ENCODE peak calls at places on chromosomes 13 and 19, in ten cellular contexts. I is stomach, V is adrenal gland, E is gastrocnemius medialis, C is endothelial cell of umbilical vein, H is body of pancreas, Z is ovary, T is transverse colon, G is upper lobe of left lung, O is breast epithelium. K is an unnamed sample. For H3K36me3, the result is how much of the 10 kb centered on the place peaks cover.

GRCh38 chr19:920051-920857 is 3.1 kb downstream of the KISS1R start:
- DNase-seq in I (no peak), V (no peak), C (no peak), E (no peak), Z (no peak), T (no peak), H (peak), O (no peak), G (no peak), K (no peak)

GRCh38 chr19:485583-486236 is 10.6 kb upstream of the MADCAM1 start:
- DNase-seq in E (peak), H (peak), V (peak), T (no peak), C (no peak), G (no peak), Z (no peak), O (peak), I (no peak), K (no peak)

GRCh38 chr13:63551731-63552130 is 2136.1 kb upstream of the PCDH20 start:
- DNase-seq in I (no peak), V (no peak), H (no peak), C (no peak), O (no peak), T (no peak), E (no peak), G (no peak), Z (no peak), K (no peak)

GRCh38 chr13:31201341-31202024 is 1.7 kb downstream of the B3GLCT start:
- DNase-seq in C (no peak), I (no peak), G (no peak), O (no peak), V (peak), E (peak), T (no peak), Z (peak), H (peak), K (peak)

GRCh38 chr13:29513002-29513980 is 82.2 kb downstream of the SLC7A1 start:
- DNase-seq in H (no peak), O (no peak), G (no peak), V (no peak), Z (no peak), E (no peak), I (no peak), T (no peak), C (peak), K (no peak)

GRCh38 chr13:59754411-59754810 is 409.3 kb downstream of the DIAPH3 start:
- DNase-seq in V (no peak), H (no peak), Z (no peak), O (no peak), G (no peak), I (no peak), E (no peak), C (no peak), T (no peak), K (no peak)

GRCh38 chr13:40341501-40341900 is 324.9 kb downstream of the FOXO1 start:
- DNase-seq in E (no peak), I (no peak), G (no peak), Z (no peak), C (no peak), V (no peak), O (no peak), H (no peak), T (no peak), K (no peak)

GRCh38 chr13:33721719-33722118 is 96.2 kb upstream of the RFC3 start:
- DNase-seq in G (no peak), H (no peak), E (no peak), T (no peak), O (no peak), V (no peak), I (no peak), C (peak), Z (no peak), K (no peak)

GRCh38 chr13:32893176-32893575 is 123.0 kb upstream of the KL start:
- DNase-seq in H (no peak), Z (no peak), E (no peak), V (no peak), G (no peak), T (no peak), I (no peak), O (no peak), C (no peak), K (no peak)

GRCh38 chr13:40536443-40537113 is 129.9 kb downstream of the FOXO1 start:
- DNase-seq in I (peak), Z (no peak), G (no peak), H (peak), V (no peak), C (peak), T (peak), E (peak), O (peak), K (no peak)

GRCh38 chr13:91710733-91711132 is 312.3 kb downstream of the GPC5 start:
- DNase-seq in G (no peak), T (no peak), O (no peak), I (no peak), V (no peak), Z (no peak), C (no peak), H (no peak), E (no peak), K (no peak)

GRCh38 chr19:42628411-42629135 is 33.8 kb upstream of the CEACAM8 start:
- DNase-seq in H (no peak), I (no peak), E (no peak), C (no peak), G (no peak), O (no peak), Z (no peak), V (no peak), T (no peak), K (no peak)

GRCh38 chr13:40211586-40211968 is 454.9 kb downstream of the FOXO1 start:
- DNase-seq in G (no peak), E (no peak), V (no peak), Z (no peak), C (no peak), H (no peak), I (no peak), T (no peak), O (no peak), K (no peak)

GRCh38 chr19:1164684-1165531 is 9.2 kb downstream of the SBNO2 start:
- DNase-seq in Z (no peak), E (no peak), O (no peak), V (no peak), T (no peak), G (no peak), H (no peak), C (no peak), I (peak), K (peak)

GRCh38 chr19:55526216-55527196 is 10.4 kb downstream of the SBK2 start:
- DNase-seq in V (peak), T (peak), H (peak), C (peak), G (peak), E (peak), Z (peak), I (peak), O (peak), K (peak)

GRCh38 chr19:46411088-46412033 is 2.0 kb downstream of the CCDC8 start:
- DNase-seq in G (no peak), T (no peak), C (no peak), E (no peak), Z (no peak), H (no peak), O (no peak), I (no peak), V (no peak), K (no peak)

GRCh38 chr19:35751839-35752745 is 3.7 kb downstream of the LIN37 start:
- DNase-seq in C (no peak), E (no peak), Z (no peak), G (no peak), O (no peak), I (no peak), V (no peak), H (no peak), T (peak), K (no peak)

GRCh38 chr13:47556703-47557102 is 444.4 kb downstream of the SUCLA2 start:
- DNase-seq in E (no peak), H (no peak), C (no peak), I (no peak), V (no peak), G (no peak), Z (no peak), T (no peak), O (no peak), K (no peak)

GRCh38 chr13:75566658-75567057 is 17.1 kb downstream of the UCHL3 start:
- DNase-seq in C (peak), H (no peak), T (no peak), G (no peak), E (no peak), Z (no peak), O (no peak), I (no peak), V (no peak), K (no peak)

GRCh38 chr13:75481176-75482069 is 546 bp downstream of the TBC1D4 start:
- DNase-seq in E (peak), G (peak), Z (peak), I (peak), H (peak), C (peak), T (peak), V (peak), O (no peak), K (peak)

GRCh38 chr13:111119966-111120365 is 4.9 kb downstream of the ARHGEF7 start:
- DNase-seq in Z (no peak), E (no peak), V (no peak), G (no peak), H (no peak), O (no peak), C (no peak), T (no peak), I (no peak), K (no peak)

GRCh38 chr19:58380037-58380735 is 644 bp downstream of the ZNF837 start:
- DNase-seq in C (no peak), H (no peak), E (no peak), Z (no peak), G (no peak), V (no peak), O (no peak), T (no peak), I (no peak), K (peak)

GRCh38 chr13:103236213-103236612 is 170.0 kb upstream of the SLC10A2 start:
- DNase-seq in G (no peak), I (no peak), C (no peak), T (no peak), V (no peak), E (no peak), O (no peak), H (no peak), Z (no peak), K (no peak)

GRCh38 chr13:113209880-113210421 is 538 bp downstream of the CUL4A start:
- DNase-seq in O (no peak), I (peak), Z (peak), V (peak), G (peak), C (peak), T (peak), E (peak), H (peak), K (peak)

GRCh38 chr19:16078759-16079707 is 2.7 kb downstream of the TPM4 start:
- DNase-seq in G (peak), T (peak), H (peak), Z (peak), C (peak), I (peak), O (peak), V (peak), E (peak), K (peak)

GRCh38 chr13:102286326-102286725 is 115.5 kb downstream of the FGF14 start:
- DNase-seq in C (no peak), G (no peak), I (no peak), Z (no peak), V (no peak), O (no peak), H (no peak), E (no peak), T (no peak), K (no peak)

GRCh38 chr19:56321981-56322558 is 7.4 kb upstream of the ZSCAN5A start:
- DNase-seq in T (no peak), E (no peak), I (no peak), O (no peak), Z (no peak), C (no peak), G (peak), H (no peak), V (no peak), K (no peak)

GRCh38 chr13:26509491-26509890 is 48.0 kb upstream of the WASF3 start:
- DNase-seq in V (no peak), H (no peak), Z (no peak), C (no peak), O (no peak), G (no peak), I (no peak), T (no peak), E (no peak), K (no peak)

DNA sequence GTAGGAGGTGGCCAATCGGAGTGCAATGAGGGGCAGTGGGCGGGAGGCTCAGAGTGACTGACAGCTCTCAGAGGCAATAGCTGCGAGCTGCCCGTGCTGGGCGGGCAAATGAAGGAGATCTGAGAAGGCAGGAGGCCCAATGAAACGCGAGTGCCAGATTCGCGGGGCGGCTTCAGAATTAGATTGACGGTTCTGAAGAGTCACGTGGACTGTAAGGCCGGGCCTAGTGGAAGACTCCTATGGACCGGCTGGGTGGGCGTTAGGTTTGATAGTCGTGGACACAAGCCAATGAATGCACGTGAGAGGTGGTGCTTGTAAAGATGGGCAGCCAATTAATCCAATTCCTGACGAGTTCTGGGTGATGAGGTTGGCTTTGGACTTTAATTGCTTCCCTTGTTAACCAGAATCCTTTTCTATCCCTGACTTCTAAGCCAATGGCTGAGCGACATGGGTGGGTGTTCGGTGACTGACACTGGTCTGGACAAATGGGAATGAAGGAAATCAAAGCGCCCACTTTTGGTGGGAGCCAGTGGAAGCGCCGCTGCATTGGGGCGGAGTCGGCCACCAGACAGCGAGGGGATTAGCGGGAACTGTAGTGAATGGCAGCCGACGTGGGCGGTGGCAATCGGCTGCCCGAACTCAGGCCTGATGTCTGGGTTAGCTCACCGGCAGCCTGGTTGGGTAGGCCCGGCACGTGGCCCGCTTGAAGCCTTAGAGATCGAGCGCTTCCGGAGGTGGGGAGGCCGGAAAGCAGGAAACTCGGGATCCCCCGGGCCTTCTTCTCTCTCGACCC is 524 bp upstream of the KHSRP start:
- DNase-seq in O (peak), I (peak), T (peak), E (peak), Z (peak), H (peak), G (peak), C (peak), V (peak), K (peak)
- TF ChIP-seq POLR2A in O (no peak), I (no peak), T (no peak), E (no peak), Z (no peak), H (no peak), G (peak), C (peak), V (no peak), K (no peak)

GRCh38 chr19:49616945-49617344 is 23.0 kb downstream of the RRAS start:
- DNase-seq in T (no peak), C (no peak), G (no peak), O (no peak), I (no peak), V (no peak), Z (no peak), E (no peak), H (no peak), K (no peak)

GRCh38 chr19:49615861-49616260 is 24.1 kb downstream of the RRAS start:
- DNase-seq in O (no peak), G (no peak), I (no peak), Z (no peak), E (no peak), C (no peak), V (no peak), H (no peak), T (no peak), K (no peak)

GRCh38 chr19:49613374-49613773 is 22.4 kb downstream of the PRR12 start:
- DNase-seq in C (peak), G (no peak), Z (no peak), V (peak), T (no peak), E (peak), H (no peak), I (no peak), O (no peak), K (no peak)

GRCh38 chr19:49614096-49614857 is 23.3 kb downstream of the PRR12 start:
- DNase-seq in V (no peak), H (no peak), G (no peak), T (no peak), C (peak), E (no peak), O (no peak), I (no peak), Z (no peak), K (no peak)

DNA sequence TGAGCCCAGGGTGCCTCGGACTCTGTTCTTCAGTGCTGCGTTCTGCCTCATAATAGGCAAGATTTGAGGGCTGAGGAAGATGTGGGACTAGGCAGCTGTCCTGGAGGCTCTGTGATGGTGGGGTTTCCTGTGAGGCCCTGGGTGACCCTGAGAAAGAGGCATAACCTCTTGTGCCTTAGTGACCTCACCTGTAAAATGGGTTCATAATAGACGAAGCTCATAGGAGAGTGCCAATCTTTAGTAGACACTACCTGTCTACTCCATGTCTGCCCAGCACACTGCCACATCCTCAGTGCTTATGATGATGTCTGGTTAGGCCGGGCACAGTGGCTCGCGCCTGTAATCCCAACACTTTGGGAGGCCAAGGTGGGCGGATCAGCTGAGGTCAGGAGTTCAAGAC is 23.4 kb downstream of the RRAS start:
- DNase-seq in T (no peak), V (no peak), O (no peak), G (no peak), E (no peak), I (no peak), H (no peak), Z (no peak), C (no peak), K (no peak)
- H3K36me3 ChIP-seq in T (under half), V (under half), O (under half), G (under half), E (under half), I (half or more), H (under half), Z (under half), C (under half), K (half or more)

GRCh38 chr13:100634686-100635085 is 39.9 kb downstream of the TMTC4 start:
- DNase-seq in G (no peak), O (no peak), C (no peak), I (no peak), E (no peak), T (no peak), Z (no peak), V (no peak), H (no peak), K (no peak)
- H3K27ac ChIP-seq in G (no peak), O (no peak), C (no peak), I (no peak), E (no peak), T (no peak), Z (no peak), V (no peak), H (no peak), K (no peak)

DNA sequence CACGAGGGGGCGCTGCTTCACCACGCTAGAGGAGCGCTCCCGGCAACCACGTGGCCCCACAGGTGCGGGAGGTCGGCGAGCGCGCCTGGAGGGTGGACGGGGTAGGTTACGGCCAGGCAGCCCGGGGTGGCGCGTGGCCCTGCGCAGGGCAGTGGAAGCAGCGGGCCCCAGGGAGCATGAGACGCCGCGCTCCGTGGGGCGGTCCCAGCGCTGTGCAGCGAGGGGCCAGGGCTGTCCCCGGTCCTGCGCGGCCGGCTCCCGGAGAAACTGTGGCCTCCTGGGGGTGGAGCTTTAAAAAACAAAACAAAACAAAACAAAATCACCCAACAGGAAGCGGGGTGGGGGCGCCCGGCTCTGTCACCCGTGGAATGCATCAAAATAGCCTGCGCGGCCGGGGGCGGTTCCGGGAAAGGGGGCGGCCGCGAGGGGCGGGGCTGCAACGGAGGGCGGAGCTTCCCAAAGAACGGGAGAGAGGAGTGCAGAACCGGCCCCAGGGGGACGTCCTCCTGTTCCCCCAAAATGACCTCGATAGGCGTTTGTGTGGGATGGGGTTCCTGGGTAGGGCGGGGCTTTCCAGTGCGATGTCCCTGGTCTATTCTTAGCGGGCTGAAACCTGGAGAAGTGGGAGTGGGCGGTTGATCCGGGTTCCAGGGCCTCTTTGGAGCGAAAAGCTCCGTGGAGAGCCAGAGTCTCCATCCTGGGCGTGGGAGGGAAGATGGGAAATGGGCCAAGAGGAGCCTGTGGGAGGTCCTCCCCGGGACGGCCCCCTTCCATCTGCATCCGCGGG is 27.3 kb downstream of the NUMBL start:
- DNase-seq in O (peak), E (peak), G (peak), C (peak), H (peak), Z (peak), T (peak), V (peak), I (peak), K (peak)
- TF ChIP-seq POLR2A in O (no peak), E (no peak), G (peak), C (peak), H (no peak), Z (peak), T (no peak), V (peak), I (no peak), K (no peak)

GRCh38 chr19:41309225-41310030 is 544 bp upstream of the CCDC97 start:
- DNase-seq in H (no peak), G (no peak), V (peak), C (peak), O (no peak), I (no peak), Z (no peak), T (no peak), E (no peak), K (no peak)

GRCh38 chr19:41306394-41306793 is 3.6 kb upstream of the CCDC97 start:
- DNase-seq in E (no peak), T (no peak), G (peak), H (no peak), V (no peak), O (no peak), Z (no peak), C (no peak), I (no peak), K (no peak)

GRCh38 chr19:41308450-41309224 is 1.3 kb upstream of the CCDC97 start:
- DNase-seq in I (peak), T (peak), Z (peak), O (peak), H (peak), C (peak), E (peak), G (peak), V (peak), K (peak)

GRCh38 chr19:41307090-41307875 is 2.7 kb upstream of the CCDC97 start:
- DNase-seq in T (no peak), V (no peak), H (no peak), C (peak), E (no peak), O (no peak), G (no peak), Z (no peak), I (no peak), K (no peak)

GRCh38 chr19:41307954-41308449 is 2.0 kb upstream of the CCDC97 start:
- DNase-seq in Z (no peak), V (no peak), H (no peak), C (no peak), G (no peak), I (no peak), E (no peak), O (no peak), T (no peak), K (no peak)
- H3K36me3 ChIP-seq in Z (under half), V (half or more), H (under half), C (under half), G (under half), I (half or more), E (under half), O (under half), T (under half), K (half or more)